ENCODE peak calls at places on chromosomes 3 and 15, in eight cellular contexts. One of them, this sample, is unnamed.

GRCh38 chr3:157147099-157147803 is 12.7 kb downstream of the CCNL1 start:
- DNase-seq in uterus: no peak
- DNase-seq in endothelial cell: no peak
- DNase-seq in HL-60: no peak
- DNase-seq in AG04450: no peak
- DNase-seq in hepatocyte: no peak
- DNase-seq in psoas muscle: no peak
- DNase-seq in GM10248: no peak
- DNase-seq in this sample: no peak

GRCh38 chr3:172383306-172383796 is 64.9 kb downstream of the GHSR start:
- DNase-seq in endothelial cell: no peak
- DNase-seq in HL-60: no peak
- DNase-seq in hepatocyte: no peak
- DNase-seq in uterus: no peak
- DNase-seq in AG04450: no peak
- DNase-seq in psoas muscle: no peak
- DNase-seq in GM10248: no peak
- DNase-seq in this sample: no peak

GRCh38 chr3:71955549-71956373 is 170.8 kb upstream of the PROK2 start:
- DNase-seq in endothelial cell: peak
- DNase-seq in AG04450: peak
- DNase-seq in HL-60: peak
- DNase-seq in GM10248: peak
- DNase-seq in uterus: peak
- DNase-seq in psoas muscle: peak
- DNase-seq in hepatocyte: peak
- DNase-seq in this sample: peak

GRCh38 chr3:149077638-149078037 is 8.7 kb downstream of the HLTF start:
- DNase-seq in HL-60: no peak
- DNase-seq in uterus: no peak
- DNase-seq in AG04450: peak
- DNase-seq in hepatocyte: peak
- DNase-seq in endothelial cell: no peak
- DNase-seq in GM10248: no peak
- DNase-seq in psoas muscle: no peak
- DNase-seq in this sample: no peak

GRCh38 chr3:78287085-78287484 is 1247.2 kb downstream of the ROBO2 start:
- DNase-seq in psoas muscle: no peak
- DNase-seq in endothelial cell: no peak
- DNase-seq in GM10248: no peak
- DNase-seq in uterus: no peak
- DNase-seq in AG04450: no peak
- DNase-seq in hepatocyte: no peak
- DNase-seq in HL-60: no peak
- DNase-seq in this sample: no peak

GRCh38 chr3:42490243-42490642 is 12.2 kb upstream of the VIPR1 start:
- DNase-seq in hepatocyte: peak
- DNase-seq in HL-60: peak
- DNase-seq in endothelial cell: no peak
- DNase-seq in uterus: no peak
- DNase-seq in AG04450: no peak
- DNase-seq in psoas muscle: no peak
- DNase-seq in GM10248: peak
- DNase-seq in this sample: no peak

GRCh38 chr3:133404925-133405324 is 5.1 kb downstream of the BFSP2 start:
- DNase-seq in psoas muscle: no peak
- DNase-seq in GM10248: no peak
- DNase-seq in hepatocyte: no peak
- DNase-seq in uterus: no peak
- DNase-seq in endothelial cell: no peak
- DNase-seq in AG04450: no peak
- DNase-seq in HL-60: no peak
- DNase-seq in this sample: no peak

GRCh38 chr15:93716615-93717221 is 514.6 kb upstream of the MCTP2 start:
- DNase-seq in hepatocyte: no peak
- DNase-seq in endothelial cell: no peak
- DNase-seq in uterus: no peak
- DNase-seq in AG04450: no peak
- DNase-seq in GM10248: no peak
- DNase-seq in psoas muscle: no peak
- DNase-seq in HL-60: no peak
- DNase-seq in this sample: no peak

GRCh38 chr3:142735462-142735861 is 11.6 kb downstream of the TRPC1 start:
- DNase-seq in hepatocyte: no peak
- DNase-seq in GM10248: no peak
- DNase-seq in AG04450: no peak
- DNase-seq in psoas muscle: no peak
- DNase-seq in uterus: no peak
- DNase-seq in endothelial cell: no peak
- DNase-seq in HL-60: no peak
- DNase-seq in this sample: no peak

GRCh38 chr15:33201376-33202189 is 7.1 kb upstream of the FMN1 start:
- DNase-seq in endothelial cell: peak
- DNase-seq in psoas muscle: peak
- DNase-seq in HL-60: no peak
- DNase-seq in hepatocyte: peak
- DNase-seq in AG04450: no peak
- DNase-seq in GM10248: peak
- DNase-seq in uterus: no peak
- DNase-seq in this sample: peak

GRCh38 chr3:128203171-128203570 is 49.9 kb downstream of the EEFSEC start:
- DNase-seq in AG04450: no peak
- DNase-seq in GM10248: no peak
- DNase-seq in HL-60: no peak
- DNase-seq in uterus: no peak
- DNase-seq in psoas muscle: no peak
- DNase-seq in endothelial cell: no peak
- DNase-seq in hepatocyte: no peak
- DNase-seq in this sample: no peak

GRCh38 chr3:63508305-63508704 is 144.2 kb upstream of the SNTN start:
- DNase-seq in hepatocyte: peak
- DNase-seq in GM10248: no peak
- DNase-seq in endothelial cell: no peak
- DNase-seq in HL-60: no peak
- DNase-seq in AG04450: no peak
- DNase-seq in psoas muscle: no peak
- DNase-seq in uterus: no peak
- DNase-seq in this sample: no peak

GRCh38 chr15:82030191-82030590 is 15.6 kb downstream of the MEX3B start:
- DNase-seq in hepatocyte: no peak
- DNase-seq in psoas muscle: no peak
- DNase-seq in HL-60: no peak
- DNase-seq in endothelial cell: no peak
- DNase-seq in GM10248: no peak
- DNase-seq in uterus: no peak
- DNase-seq in AG04450: no peak
- DNase-seq in this sample: no peak

GRCh38 chr15:82572311-82572710 is 32.1 kb upstream of the RPS17 start:
- DNase-seq in GM10248: no peak
- DNase-seq in hepatocyte: no peak
- DNase-seq in endothelial cell: no peak
- DNase-seq in psoas muscle: no peak
- DNase-seq in AG04450: no peak
- DNase-seq in uterus: no peak
- DNase-seq in HL-60: no peak
- DNase-seq in this sample: no peak

GRCh38 chr3:125647318-125648014 is 52.2 kb upstream of the OSBPL11 start:
- DNase-seq in AG04450: no peak
- DNase-seq in uterus: no peak
- DNase-seq in hepatocyte: peak
- DNase-seq in psoas muscle: no peak
- DNase-seq in HL-60: no peak
- DNase-seq in endothelial cell: no peak
- DNase-seq in GM10248: no peak
- DNase-seq in this sample: no peak

GRCh38 chr3:21839592-21839991 is 88.6 kb upstream of the ZNF385D start:
- DNase-seq in AG04450: no peak
- DNase-seq in HL-60: peak
- DNase-seq in psoas muscle: no peak
- DNase-seq in uterus: no peak
- DNase-seq in hepatocyte: peak
- DNase-seq in GM10248: no peak
- DNase-seq in endothelial cell: no peak
- DNase-seq in this sample: no peak

GRCh38 chr15:33243393-33243792 is 48.9 kb upstream of the FMN1 start:
- DNase-seq in hepatocyte: no peak
- DNase-seq in endothelial cell: no peak
- DNase-seq in uterus: no peak
- DNase-seq in GM10248: no peak
- DNase-seq in AG04450: no peak
- DNase-seq in HL-60: no peak
- DNase-seq in psoas muscle: no peak
- DNase-seq in this sample: no peak

GRCh38 chr3:48966876-48967361 is 23.1 kb upstream of the P4HTM start:
- DNase-seq in GM10248: no peak
- DNase-seq in endothelial cell: no peak
- DNase-seq in HL-60: no peak
- DNase-seq in psoas muscle: peak
- DNase-seq in AG04450: no peak
- DNase-seq in uterus: no peak
- DNase-seq in hepatocyte: no peak
- DNase-seq in this sample: peak

DNA sequence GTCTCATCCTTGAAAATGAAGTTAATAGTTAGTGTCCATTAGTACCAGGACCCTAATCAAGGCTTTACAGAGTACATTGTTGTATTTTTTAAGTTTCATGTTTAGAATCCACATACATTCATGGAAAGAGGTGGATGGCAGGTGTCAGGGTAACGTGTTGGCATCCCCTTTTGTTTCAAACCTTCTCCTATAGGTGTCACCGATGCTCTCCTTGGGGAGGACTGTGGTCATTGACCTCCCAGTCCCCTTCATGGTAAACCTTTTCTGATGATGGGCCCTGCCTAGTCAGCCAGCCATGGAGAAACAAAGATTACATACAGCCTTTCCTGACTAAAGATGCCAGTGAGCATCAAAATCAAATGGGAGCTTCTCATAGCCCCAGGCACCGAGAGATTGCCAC is 574.8 kb downstream of the AGBL1 start:
- DNase-seq in AG04450: no peak
- DNase-seq in HL-60: no peak
- DNase-seq in psoas muscle: no peak
- DNase-seq in GM10248: no peak
- DNase-seq in hepatocyte: no peak
- DNase-seq in uterus: no peak
- DNase-seq in endothelial cell: no peak
- DNase-seq in this sample: no peak
- TF ChIP-seq CTCF in AG04450: no peak
- TF ChIP-seq CTCF in HL-60: no peak
- TF ChIP-seq CTCF in psoas muscle: no peak
- TF ChIP-seq CTCF in GM10248: no peak
- TF ChIP-seq CTCF in hepatocyte: no peak
- TF ChIP-seq CTCF in uterus: no peak
- TF ChIP-seq CTCF in endothelial cell: no peak
- TF ChIP-seq CTCF in this sample: no peak

DNA sequence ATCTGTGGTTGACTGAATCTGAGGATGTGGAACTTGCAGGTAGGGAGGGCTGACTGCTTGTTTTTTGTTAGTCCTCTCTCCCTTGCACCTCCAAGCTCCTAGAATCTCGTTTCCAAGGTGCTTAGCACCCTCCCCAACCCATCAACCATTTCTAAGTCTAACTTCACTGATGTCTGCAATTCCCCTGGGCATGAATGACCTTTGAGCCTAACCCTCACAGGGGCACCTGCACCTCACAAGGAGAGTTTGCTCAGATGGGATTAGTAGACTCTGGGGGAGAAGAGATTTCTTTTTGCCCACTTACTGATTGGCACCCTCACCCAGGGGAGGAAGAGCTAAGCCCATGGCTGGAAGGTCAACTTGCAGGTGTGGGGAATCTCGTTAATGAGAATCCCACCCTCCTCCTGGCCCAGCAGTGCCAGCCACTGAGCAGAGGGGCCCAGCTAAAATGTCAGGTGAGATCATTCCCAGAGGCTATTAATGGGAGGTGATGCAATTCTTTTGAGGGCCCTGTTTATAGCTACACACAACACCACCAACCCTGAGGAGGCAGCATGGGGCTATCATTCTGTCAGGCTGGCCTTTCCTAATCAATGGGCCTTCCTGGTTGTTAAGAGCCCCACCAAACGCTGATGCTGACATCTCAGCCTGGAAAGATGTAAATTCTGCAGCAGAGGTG is 81.6 kb upstream of the HERC1 start:
- DNase-seq in GM10248: peak
- DNase-seq in endothelial cell: no peak
- DNase-seq in AG04450: no peak
- DNase-seq in hepatocyte: peak
- DNase-seq in HL-60: no peak
- DNase-seq in psoas muscle: peak
- DNase-seq in uterus: no peak
- DNase-seq in this sample: no peak
- TF ChIP-seq CTCF in GM10248: no peak
- TF ChIP-seq CTCF in endothelial cell: no peak
- TF ChIP-seq CTCF in AG04450: no peak
- TF ChIP-seq CTCF in hepatocyte: no peak
- TF ChIP-seq CTCF in HL-60: no peak
- TF ChIP-seq CTCF in psoas muscle: no peak
- TF ChIP-seq CTCF in uterus: no peak
- TF ChIP-seq CTCF in this sample: no peak

GRCh38 chr3:32399030-32399620 is 7.5 kb downstream of the CMTM7 start:
- DNase-seq in AG04450: no peak
- DNase-seq in uterus: no peak
- DNase-seq in psoas muscle: no peak
- DNase-seq in hepatocyte: peak
- DNase-seq in GM10248: peak
- DNase-seq in HL-60: peak
- DNase-seq in endothelial cell: peak
- DNase-seq in this sample: peak
- TF ChIP-seq CTCF in AG04450: peak
- TF ChIP-seq CTCF in uterus: peak
- TF ChIP-seq CTCF in psoas muscle: peak
- TF ChIP-seq CTCF in hepatocyte: peak
- TF ChIP-seq CTCF in GM10248: peak
- TF ChIP-seq CTCF in HL-60: peak
- TF ChIP-seq CTCF in endothelial cell: peak
- TF ChIP-seq CTCF in this sample: peak

DNA sequence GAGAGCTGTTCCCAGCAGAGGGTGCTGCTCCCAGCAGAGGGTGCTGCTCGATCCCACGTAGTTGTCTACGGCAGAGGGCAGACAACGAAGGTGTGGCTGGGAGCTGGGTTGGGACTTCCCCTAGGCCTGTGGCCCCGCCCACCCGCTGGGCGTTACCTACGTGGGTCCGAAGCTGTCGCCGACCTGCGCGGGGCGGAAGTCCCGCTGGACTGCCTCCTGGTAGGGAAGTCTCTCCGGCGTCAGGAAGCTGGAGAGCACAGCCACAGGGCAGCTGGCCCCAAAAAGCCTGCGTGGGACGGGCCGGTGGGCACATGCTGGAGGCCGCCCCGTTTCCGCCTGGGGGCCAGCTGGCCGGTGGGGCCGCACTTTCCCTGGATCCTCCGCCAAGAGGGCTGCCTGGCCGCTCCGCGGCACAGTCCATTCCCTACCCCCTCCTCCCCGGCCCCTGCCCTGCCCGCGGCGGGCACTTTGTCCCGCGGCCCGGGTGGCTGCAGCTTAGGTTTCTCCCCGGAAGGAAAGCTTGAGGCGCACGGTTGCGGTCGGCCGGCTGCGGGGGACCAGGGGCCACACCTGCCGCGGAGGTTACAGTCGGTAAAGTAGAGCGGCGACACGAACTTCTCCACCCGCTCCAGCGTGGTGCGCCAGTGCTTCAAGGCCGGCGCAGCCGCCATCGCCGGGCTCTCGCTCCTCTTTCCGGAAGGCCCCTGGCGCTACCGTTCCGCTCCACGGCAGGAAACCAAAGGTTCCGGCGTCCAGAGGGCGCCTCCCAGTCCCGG is at the start of gene MAN2C1:
- DNase-seq in AG04450: peak
- DNase-seq in psoas muscle: peak
- DNase-seq in uterus: peak
- DNase-seq in HL-60: peak
- DNase-seq in GM10248: peak
- DNase-seq in endothelial cell: peak
- DNase-seq in hepatocyte: peak
- DNase-seq in this sample: peak
- TF ChIP-seq CTCF in AG04450: peak
- TF ChIP-seq CTCF in psoas muscle: peak
- TF ChIP-seq CTCF in uterus: peak
- TF ChIP-seq CTCF in HL-60: peak
- TF ChIP-seq CTCF in GM10248: peak
- TF ChIP-seq CTCF in endothelial cell: no peak
- TF ChIP-seq CTCF in hepatocyte: peak
- TF ChIP-seq CTCF in this sample: no peak

This sample was measured in activated CD8-positive, alpha-beta T cell treated with anti-CD3 and anti-CD28 coated beads for 36 hours.